ENCODE peak calls at places on chromosome 20, in four cellular contexts. One of them, this sample, is unnamed.

GRCh38 chr20:4225778-4226177 is 210.4 kb upstream of the RNF24 start:
- DNase-seq in colonic mucosa: no peak
- DNase-seq in GM23248: peak; percentile 97
- DNase-seq in A549: peak; percentile 66
- DNase-seq in this sample: no peak

GRCh38 chr20:49631856-49632418 is 64.0 kb upstream of the PTGIS start:
- DNase-seq in colonic mucosa: no peak
- DNase-seq in GM23248: no peak
- DNase-seq in A549: no peak
- DNase-seq in this sample: no peak

GRCh38 chr20:25706793-25707192 is 10.1 kb upstream of the ZNF337 start:
- DNase-seq in colonic mucosa: no peak
- DNase-seq in GM23248: no peak
- DNase-seq in A549: no peak
- DNase-seq in this sample: no peak

GRCh38 chr20:44648068-44648467 is 3.4 kb downstream of the ADA start:
- DNase-seq in colonic mucosa: no peak
- DNase-seq in GM23248: no peak
- DNase-seq in A549: no peak
- DNase-seq in this sample: no peak

GRCh38 chr20:4820833-4821518 is 99.3 kb downstream of the PRND start:
- DNase-seq in colonic mucosa: no peak
- DNase-seq in GM23248: peak; percentile 97
- DNase-seq in A549: peak; percentile 50
- DNase-seq in this sample: peak; percentile 35

GRCh38 chr20:36544134-36545018 is 3.1 kb downstream of the MYL9 start:
- DNase-seq in colonic mucosa: no peak
- DNase-seq in GM23248: peak; percentile 89
- DNase-seq in A549: no peak
- DNase-seq in this sample: no peak

GRCh38 chr20:49601153-49601924 is 33.4 kb upstream of the PTGIS start:
- DNase-seq in colonic mucosa: no peak
- DNase-seq in GM23248: no peak
- DNase-seq in A549: no peak
- DNase-seq in this sample: no peak

GRCh38 chr20:54843891-54844290 is 368.5 kb downstream of the DOK5 start:
- DNase-seq in colonic mucosa: no peak
- DNase-seq in GM23248: no peak
- DNase-seq in A549: no peak
- DNase-seq in this sample: no peak

GRCh38 chr20:43844778-43845614 is 69.7 kb upstream of the TOX2 start:
- DNase-seq in colonic mucosa: no peak
- DNase-seq in GM23248: peak; percentile 84
- DNase-seq in A549: peak; percentile 38
- DNase-seq in this sample: no peak

GRCh38 chr20:10915815-10916214 is 242.0 kb upstream of the JAG1 start:
- DNase-seq in colonic mucosa: no peak
- DNase-seq in GM23248: no peak
- DNase-seq in A549: no peak
- DNase-seq in this sample: no peak

GRCh38 chr20:17843246-17844132 is 125.1 kb downstream of the SNX5 start:
- DNase-seq in colonic mucosa: no peak
- DNase-seq in GM23248: peak; percentile 96
- DNase-seq in A549: no peak
- DNase-seq in this sample: peak; percentile 65

GRCh38 chr20:21308340-21308739 is 5.2 kb downstream of the XRN2 start:
- DNase-seq in colonic mucosa: no peak
- DNase-seq in GM23248: no peak
- DNase-seq in A549: no peak
- DNase-seq in this sample: no peak

GRCh38 chr20:8527998-8528397 is 395.9 kb downstream of the PLCB1 start:
- DNase-seq in colonic mucosa: no peak
- DNase-seq in GM23248: peak; percentile 75
- DNase-seq in A549: peak; percentile 33
- DNase-seq in this sample: no peak

GRCh38 chr20:59019217-59019616 is at the start of gene TUBB1:
- DNase-seq in colonic mucosa: no peak
- DNase-seq in GM23248: no peak
- DNase-seq in A549: no peak
- DNase-seq in this sample: no peak

GRCh38 chr20:24912397-24913075 is 36.5 kb upstream of the CST7 start:
- DNase-seq in colonic mucosa: peak; percentile 14
- DNase-seq in GM23248: no peak
- DNase-seq in A549: no peak
- DNase-seq in this sample: no peak

GRCh38 chr20:25251019-25251418 is 3.1 kb downstream of the PYGB start:
- DNase-seq in colonic mucosa: peak; percentile 18
- DNase-seq in GM23248: no peak
- DNase-seq in A549: no peak
- DNase-seq in this sample: no peak

GRCh38 chr20:11901127-11901526 is 16.6 kb upstream of the BTBD3 start:
- DNase-seq in colonic mucosa: no peak
- DNase-seq in GM23248: peak; percentile 87
- DNase-seq in A549: no peak
- DNase-seq in this sample: no peak

GRCh38 chr20:33010133-33010504 is 2.6 kb downstream of the BPIFB2 start:
- DNase-seq in colonic mucosa: no peak
- DNase-seq in GM23248: no peak
- DNase-seq in A549: no peak
- DNase-seq in this sample: no peak

GRCh38 chr20:10754809-10755208 is 81.0 kb upstream of the JAG1 start:
- DNase-seq in colonic mucosa: no peak
- DNase-seq in GM23248: no peak
- DNase-seq in A549: no peak
- DNase-seq in this sample: no peak

GRCh38 chr20:10637062-10637559 is 36.7 kb downstream of the JAG1 start:
- DNase-seq in colonic mucosa: no peak
- DNase-seq in GM23248: peak; percentile 78
- DNase-seq in A549: no peak
- DNase-seq in this sample: no peak

GRCh38 chr20:19786311-19786710 is 28.3 kb downstream of the RIN2 start:
- DNase-seq in colonic mucosa: peak; percentile 71
- DNase-seq in GM23248: peak; percentile 90
- DNase-seq in A549: no peak
- DNase-seq in this sample: no peak

GRCh38 chr20:41004561-41005360 is 23.9 kb upstream of the TOP1 start:
- DNase-seq in colonic mucosa: no peak
- DNase-seq in GM23248: peak; percentile 52
- DNase-seq in A549: no peak
- DNase-seq in this sample: no peak

GRCh38 chr20:62734336-62734735 is 25.7 kb downstream of the NTSR1 start:
- DNase-seq in colonic mucosa: no peak
- DNase-seq in GM23248: no peak
- DNase-seq in A549: no peak
- DNase-seq in this sample: no peak

GRCh38 chr20:39985276-39985675 is 703.8 kb downstream of the MAFB start:
- DNase-seq in colonic mucosa: no peak
- DNase-seq in GM23248: no peak
- DNase-seq in A549: no peak
- DNase-seq in this sample: no peak

GRCh38 chr20:31856516-31856915 is 11.1 kb upstream of the FOXS1 start:
- DNase-seq in colonic mucosa: no peak
- DNase-seq in GM23248: no peak
- DNase-seq in A549: no peak
- DNase-seq in this sample: no peak

GRCh38 chr20:32522775-32523612 is 62.1 kb downstream of the NOL4L start:
- DNase-seq in colonic mucosa: no peak
- DNase-seq in GM23248: peak; percentile 43
- DNase-seq in A549: no peak
- DNase-seq in this sample: no peak

GRCh38 chr20:15789083-15789482 is 784.2 kb downstream of the KIF16B start:
- DNase-seq in colonic mucosa: no peak
- DNase-seq in GM23248: no peak
- DNase-seq in A549: no peak
- DNase-seq in this sample: no peak

GRCh38 chr20:31569163-31570020 is 35.7 kb upstream of the ID1 start:
- DNase-seq in colonic mucosa: peak; percentile 74
- DNase-seq in GM23248: peak; percentile 80
- DNase-seq in A549: peak; percentile 64
- DNase-seq in this sample: peak; percentile 71

GRCh38 chr20:48384147-48384818 is 443.5 kb downstream of the PREX1 start:
- DNase-seq in colonic mucosa: peak; percentile 52
- DNase-seq in GM23248: peak; percentile 10
- DNase-seq in A549: peak; percentile 14
- DNase-seq in this sample: no peak

GRCh38 chr20:37081717-37082289 is 14.0 kb downstream of the RBL1 start:
- DNase-seq in colonic mucosa: no peak
- DNase-seq in GM23248: no peak
- DNase-seq in A549: no peak
- DNase-seq in this sample: peak; percentile 14

GRCh38 chr20:38303908-38304379 is at the start of gene BPI:
- DNase-seq in colonic mucosa: no peak
- DNase-seq in GM23248: no peak
- DNase-seq in A549: no peak
- DNase-seq in this sample: no peak

GRCh38 chr20:38305541-38305940 is 1.6 kb downstream of the BPI start:
- DNase-seq in colonic mucosa: no peak
- DNase-seq in GM23248: no peak
- DNase-seq in A549: no peak
- DNase-seq in this sample: no peak

GRCh38 chr20:38302721-38303120 is 1.2 kb upstream of the BPI start:
- DNase-seq in colonic mucosa: no peak
- DNase-seq in GM23248: no peak
- DNase-seq in A549: no peak
- DNase-seq in this sample: no peak

GRCh38 chr20:38307371-38308046 is 3.6 kb downstream of the BPI start:
- DNase-seq in colonic mucosa: no peak
- DNase-seq in GM23248: peak; percentile 68
- DNase-seq in A549: no peak
- DNase-seq in this sample: no peak

GRCh38 chr20:38304845-38305447 is 990 bp downstream of the BPI start:
- DNase-seq in colonic mucosa: peak; percentile 33
- DNase-seq in GM23248: peak; percentile 65
- DNase-seq in A549: peak; percentile 43
- DNase-seq in this sample: no peak
- H3K27ac ChIP-seq in colonic mucosa: no peak overlapping the region
- H3K27ac ChIP-seq in GM23248: no peak overlapping the region
- H3K27ac ChIP-seq in A549: no peak overlapping the region
- H3K27ac ChIP-seq in this sample: no peak overlapping the region

DNA sequence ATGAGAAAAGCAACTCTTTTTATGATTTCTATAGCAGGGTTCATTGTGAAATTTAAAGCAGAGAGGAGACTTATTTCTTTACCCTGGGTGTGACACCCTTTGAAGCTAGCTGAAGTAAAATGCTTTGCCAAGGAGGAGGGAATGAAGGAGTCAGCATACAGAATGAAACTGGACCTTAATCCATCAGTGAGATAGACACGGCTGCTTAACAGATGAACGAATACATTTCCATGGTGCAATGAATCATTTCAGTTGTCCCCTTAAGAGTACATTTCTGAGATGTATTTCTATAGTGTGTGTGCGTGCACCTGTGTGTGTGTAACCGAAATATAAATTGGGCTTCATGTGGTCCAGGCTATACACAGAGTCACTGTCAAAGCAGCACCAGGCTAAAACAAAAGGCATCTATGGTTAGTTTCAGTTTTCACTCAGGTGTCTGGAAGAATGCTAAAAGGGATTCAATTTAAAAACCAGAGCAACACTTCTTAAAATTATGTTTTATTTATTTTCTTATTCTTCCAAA is 73.9 kb upstream of the CD93 start:
- DNase-seq in colonic mucosa: no peak
- DNase-seq in GM23248: peak; percentile 42
- DNase-seq in A549: no peak
- DNase-seq in this sample: no peak
- H3K27ac ChIP-seq in colonic mucosa: no peak overlapping the region
- H3K27ac ChIP-seq in GM23248: no peak overlapping the region
- H3K27ac ChIP-seq in A549: no peak overlapping the region
- H3K27ac ChIP-seq in this sample: peak overlapping the region; percentile 26

GRCh38 chr20:2749343-2749950 is 51.0 kb downstream of the CPXM1 start:
- DNase-seq in colonic mucosa: no peak
- DNase-seq in GM23248: no peak
- DNase-seq in A549: no peak
- DNase-seq in this sample: no peak

GRCh38 chr20:2751347-2751867 is 49.0 kb downstream of the CPXM1 start:
- DNase-seq in colonic mucosa: peak; percentile 34
- DNase-seq in GM23248: no peak
- DNase-seq in A549: peak; percentile 48
- DNase-seq in this sample: no peak

GRCh38 chr20:2751868-2752630 is 48.4 kb downstream of the CPXM1 start:
- DNase-seq in colonic mucosa: no peak
- DNase-seq in GM23248: peak; percentile 59
- DNase-seq in A549: peak; percentile 42
- DNase-seq in this sample: no peak

GRCh38 chr20:2749951-2750342 is 50.5 kb downstream of the CPXM1 start:
- DNase-seq in colonic mucosa: no peak
- DNase-seq in GM23248: no peak
- DNase-seq in A549: no peak
- DNase-seq in this sample: no peak

DNA sequence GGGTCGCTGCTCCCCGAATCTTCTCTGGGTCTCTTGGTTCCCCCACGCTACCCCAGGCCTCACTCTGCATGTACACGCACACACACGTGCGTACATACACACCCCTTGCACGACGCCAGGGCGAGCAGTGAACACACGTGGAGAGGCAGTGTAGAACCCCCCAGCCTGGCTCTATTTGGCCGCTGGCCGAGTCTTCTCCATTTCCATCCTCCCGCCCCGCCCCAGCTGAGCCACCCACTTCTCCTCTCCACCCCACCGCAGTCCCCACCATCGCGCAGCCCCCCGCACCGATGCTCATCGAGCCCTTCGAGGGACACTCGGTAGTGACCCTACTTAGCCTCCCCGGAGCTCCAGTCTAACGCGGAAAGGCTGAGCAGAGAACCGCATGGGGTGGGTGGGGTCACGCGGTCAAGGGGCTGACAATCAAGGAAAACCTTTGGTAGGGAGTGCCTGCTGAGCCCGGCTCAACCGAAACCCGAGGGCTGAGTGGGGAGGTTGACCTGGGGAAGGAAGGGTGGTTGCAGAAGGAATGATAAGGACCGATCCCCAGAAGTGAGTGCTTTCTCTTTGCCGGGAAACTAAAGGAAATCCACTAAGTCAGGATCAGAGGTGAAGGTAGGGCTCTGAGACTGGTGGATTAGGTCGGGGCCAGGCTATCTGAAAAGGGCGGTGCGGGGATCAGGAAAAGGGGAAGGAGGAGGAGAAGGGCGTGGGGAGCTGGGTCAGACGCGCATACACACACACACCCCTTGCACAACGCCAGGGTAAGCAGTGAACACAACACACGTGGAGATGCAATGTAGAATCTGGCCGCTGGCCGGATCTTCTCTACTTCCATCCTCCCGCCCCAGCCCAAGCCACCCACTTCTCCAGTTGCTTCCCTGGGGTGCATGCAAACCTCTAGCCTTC is 49.8 kb downstream of the CPXM1 start:
- DNase-seq in colonic mucosa: peak; percentile 53
- DNase-seq in GM23248: peak; percentile 76
- DNase-seq in A549: peak; percentile 71
- DNase-seq in this sample: peak; percentile 61
- H3K27ac ChIP-seq in colonic mucosa: no peak overlapping the region
- H3K27ac ChIP-seq in GM23248: no peak overlapping the region
- H3K27ac ChIP-seq in A549: peak overlapping the region; percentile 31
- H3K27ac ChIP-seq in this sample: no peak overlapping the region

GRCh38 chr20:34560141-34560523 is 1.6 kb downstream of the MAP1LC3A start:
- DNase-seq in colonic mucosa: no peak
- DNase-seq in GM23248: no peak
- DNase-seq in A549: no peak
- DNase-seq in this sample: no peak
- H3K27ac ChIP-seq in colonic mucosa: no peak overlapping the region
- H3K27ac ChIP-seq in GM23248: no peak overlapping the region
- H3K27ac ChIP-seq in A549: no peak overlapping the region
- H3K27ac ChIP-seq in this sample: peak overlapping the region; percentile 96

GRCh38 chr20:23228912-23229311 is 121.7 kb upstream of the NXT1 start:
- DNase-seq in colonic mucosa: no peak
- DNase-seq in GM23248: peak; percentile 92
- DNase-seq in A549: no peak
- DNase-seq in this sample: peak; percentile 28
- H3K27ac ChIP-seq in colonic mucosa: no peak overlapping the region
- H3K27ac ChIP-seq in GM23248: peak overlapping the region; percentile 3
- H3K27ac ChIP-seq in A549: no peak overlapping the region
- H3K27ac ChIP-seq in this sample: no peak overlapping the region